ENCODE peak calls at places on chromosomes 6 and 20, in eight cellular contexts. One of them, this sample, is unnamed.

GRCh38 chr6:73264446-73264845 is 1.4 kb upstream of the KHDC1 start:
- DNase-seq in kidney: no peak
- DNase-seq in GM12865: no peak
- DNase-seq in right atrium auricular region: no peak
- DNase-seq in lower lobe of right lung: no peak
- DNase-seq in Caco-2: peak
- DNase-seq in tibial artery: no peak
- DNase-seq in IMR-90: no peak
- DNase-seq in this sample: no peak

GRCh38 chr6:87907521-87907920 is 140.1 kb upstream of the SPACA1 start:
- DNase-seq in kidney: no peak
- DNase-seq in GM12865: peak
- DNase-seq in right atrium auricular region: no peak
- DNase-seq in lower lobe of right lung: no peak
- DNase-seq in Caco-2: no peak
- DNase-seq in tibial artery: no peak
- DNase-seq in IMR-90: peak
- DNase-seq in this sample: no peak

GRCh38 chr20:62303327-62304226 is 780 bp downstream of the ADRM1 start:
- DNase-seq in kidney: peak
- DNase-seq in GM12865: peak
- DNase-seq in right atrium auricular region: no peak
- DNase-seq in lower lobe of right lung: no peak
- DNase-seq in Caco-2: peak
- DNase-seq in tibial artery: no peak
- DNase-seq in IMR-90: no peak
- DNase-seq in this sample: no peak

GRCh38 chr6:45115696-45116095 is 212.4 kb upstream of the RUNX2 start:
- DNase-seq in kidney: no peak
- DNase-seq in GM12865: no peak
- DNase-seq in right atrium auricular region: no peak
- DNase-seq in lower lobe of right lung: no peak
- DNase-seq in Caco-2: no peak
- DNase-seq in tibial artery: no peak
- DNase-seq in IMR-90: peak
- DNase-seq in this sample: no peak

GRCh38 chr6:16473184-16473907 is 235.0 kb downstream of the GMPR start:
- DNase-seq in kidney: no peak
- DNase-seq in GM12865: peak
- DNase-seq in right atrium auricular region: no peak
- DNase-seq in lower lobe of right lung: no peak
- DNase-seq in Caco-2: no peak
- DNase-seq in tibial artery: no peak
- DNase-seq in IMR-90: no peak
- DNase-seq in this sample: peak

GRCh38 chr6:44634321-44634720 is 246.8 kb downstream of the CDC5L start:
- DNase-seq in kidney: no peak
- DNase-seq in GM12865: no peak
- DNase-seq in right atrium auricular region: no peak
- DNase-seq in lower lobe of right lung: no peak
- DNase-seq in Caco-2: no peak
- DNase-seq in tibial artery: no peak
- DNase-seq in IMR-90: no peak
- DNase-seq in this sample: no peak

GRCh38 chr6:17505767-17506280 is 94.3 kb upstream of the FAM8A1 start:
- DNase-seq in kidney: no peak
- DNase-seq in GM12865: no peak
- DNase-seq in right atrium auricular region: no peak
- DNase-seq in lower lobe of right lung: no peak
- DNase-seq in Caco-2: no peak
- DNase-seq in tibial artery: no peak
- DNase-seq in IMR-90: peak
- DNase-seq in this sample: no peak

GRCh38 chr6:64477311-64477850 is 841.8 kb downstream of the PHF3 start:
- DNase-seq in kidney: no peak
- DNase-seq in GM12865: no peak
- DNase-seq in right atrium auricular region: no peak
- DNase-seq in lower lobe of right lung: no peak
- DNase-seq in Caco-2: no peak
- DNase-seq in tibial artery: no peak
- DNase-seq in IMR-90: no peak
- DNase-seq in this sample: no peak

GRCh38 chr6:7673063-7673536 is 52.8 kb upstream of the BMP6 start:
- DNase-seq in kidney: peak
- DNase-seq in GM12865: peak
- DNase-seq in right atrium auricular region: peak
- DNase-seq in lower lobe of right lung: peak
- DNase-seq in Caco-2: no peak
- DNase-seq in tibial artery: peak
- DNase-seq in IMR-90: peak
- DNase-seq in this sample: no peak

GRCh38 chr20:62902926-62903615 is 23.2 kb downstream of the DIDO1 start:
- DNase-seq in kidney: no peak
- DNase-seq in GM12865: no peak
- DNase-seq in right atrium auricular region: no peak
- DNase-seq in lower lobe of right lung: peak
- DNase-seq in Caco-2: no peak
- DNase-seq in tibial artery: no peak
- DNase-seq in IMR-90: peak
- DNase-seq in this sample: no peak

GRCh38 chr6:43635387-43636311 is at the start of gene MAD2L1BP:
- DNase-seq in kidney: peak
- DNase-seq in GM12865: peak
- DNase-seq in right atrium auricular region: peak
- DNase-seq in lower lobe of right lung: peak
- DNase-seq in Caco-2: peak
- DNase-seq in tibial artery: peak
- DNase-seq in IMR-90: peak
- DNase-seq in this sample: no peak

GRCh38 chr6:170100046-170100445 is 190.8 kb downstream of the DLL1 start:
- DNase-seq in kidney: peak
- DNase-seq in GM12865: no peak
- DNase-seq in right atrium auricular region: peak
- DNase-seq in lower lobe of right lung: no peak
- DNase-seq in Caco-2: no peak
- DNase-seq in tibial artery: peak
- DNase-seq in IMR-90: no peak
- DNase-seq in this sample: no peak

GRCh38 chr6:150465610-150466009 is 96.8 kb downstream of the IYD start:
- DNase-seq in kidney: no peak
- DNase-seq in GM12865: no peak
- DNase-seq in right atrium auricular region: no peak
- DNase-seq in lower lobe of right lung: no peak
- DNase-seq in Caco-2: no peak
- DNase-seq in tibial artery: no peak
- DNase-seq in IMR-90: no peak
- DNase-seq in this sample: no peak

GRCh38 chr6:27297857-27298730 is 14.0 kb downstream of the POM121L2 start:
- DNase-seq in kidney: no peak
- DNase-seq in GM12865: peak
- DNase-seq in right atrium auricular region: no peak
- DNase-seq in lower lobe of right lung: no peak
- DNase-seq in Caco-2: peak
- DNase-seq in tibial artery: no peak
- DNase-seq in IMR-90: peak
- DNase-seq in this sample: no peak

GRCh38 chr6:24323632-24324337 is 34.1 kb downstream of the DCDC2 start:
- DNase-seq in kidney: no peak
- DNase-seq in GM12865: no peak
- DNase-seq in right atrium auricular region: no peak
- DNase-seq in lower lobe of right lung: no peak
- DNase-seq in Caco-2: no peak
- DNase-seq in tibial artery: no peak
- DNase-seq in IMR-90: no peak
- DNase-seq in this sample: no peak

GRCh38 chr20:50009521-50010454 is 27.0 kb downstream of the SNAI1 start:
- DNase-seq in kidney: no peak
- DNase-seq in GM12865: no peak
- DNase-seq in right atrium auricular region: no peak
- DNase-seq in lower lobe of right lung: no peak
- DNase-seq in Caco-2: no peak
- DNase-seq in tibial artery: no peak
- DNase-seq in IMR-90: no peak
- DNase-seq in this sample: no peak

GRCh38 chr20:58906894-58907293 is 54.4 kb downstream of the GNAS start:
- DNase-seq in kidney: no peak
- DNase-seq in GM12865: peak
- DNase-seq in right atrium auricular region: no peak
- DNase-seq in lower lobe of right lung: no peak
- DNase-seq in Caco-2: no peak
- DNase-seq in tibial artery: no peak
- DNase-seq in IMR-90: peak
- DNase-seq in this sample: no peak

GRCh38 chr20:63241272-63241671 is 5.6 kb downstream of the BIRC7 start:
- DNase-seq in kidney: no peak
- DNase-seq in GM12865: no peak
- DNase-seq in right atrium auricular region: no peak
- DNase-seq in lower lobe of right lung: no peak
- DNase-seq in Caco-2: no peak
- DNase-seq in tibial artery: no peak
- DNase-seq in IMR-90: no peak
- DNase-seq in this sample: no peak

GRCh38 chr20:32823737-32824588 is 4.2 kb downstream of the MAPRE1 start:
- DNase-seq in kidney: no peak
- DNase-seq in GM12865: no peak
- DNase-seq in right atrium auricular region: no peak
- DNase-seq in lower lobe of right lung: no peak
- DNase-seq in Caco-2: peak
- DNase-seq in tibial artery: no peak
- DNase-seq in IMR-90: peak
- DNase-seq in this sample: no peak

GRCh38 chr6:38634518-38634917 is 5.2 kb downstream of the BTBD9 start:
- DNase-seq in kidney: no peak
- DNase-seq in GM12865: no peak
- DNase-seq in right atrium auricular region: no peak
- DNase-seq in lower lobe of right lung: no peak
- DNase-seq in Caco-2: no peak
- DNase-seq in tibial artery: no peak
- DNase-seq in IMR-90: peak
- DNase-seq in this sample: no peak

GRCh38 chr6:129567374-129567773 is 142.6 kb downstream of the ARHGAP18 start:
- DNase-seq in kidney: no peak
- DNase-seq in GM12865: peak
- DNase-seq in right atrium auricular region: no peak
- DNase-seq in lower lobe of right lung: no peak
- DNase-seq in Caco-2: peak
- DNase-seq in tibial artery: peak
- DNase-seq in IMR-90: no peak
- DNase-seq in this sample: no peak

GRCh38 chr20:54197621-54198604 is 10.0 kb upstream of the PFDN4 start:
- DNase-seq in kidney: no peak
- DNase-seq in GM12865: peak
- DNase-seq in right atrium auricular region: no peak
- DNase-seq in lower lobe of right lung: no peak
- DNase-seq in Caco-2: peak
- DNase-seq in tibial artery: no peak
- DNase-seq in IMR-90: peak
- DNase-seq in this sample: no peak
- H3K4me3 ChIP-seq in kidney: no peak
- H3K4me3 ChIP-seq in GM12865: no peak
- H3K4me3 ChIP-seq in right atrium auricular region: no peak
- H3K4me3 ChIP-seq in lower lobe of right lung: no peak
- H3K4me3 ChIP-seq in Caco-2: no peak
- H3K4me3 ChIP-seq in tibial artery: no peak
- H3K4me3 ChIP-seq in IMR-90: no peak
- H3K4me3 ChIP-seq in this sample: no peak

GRCh38 chr6:134961366-134961765 is 11.5 kb upstream of the ALDH8A1 start:
- DNase-seq in kidney: no peak
- DNase-seq in GM12865: no peak
- DNase-seq in right atrium auricular region: no peak
- DNase-seq in lower lobe of right lung: no peak
- DNase-seq in Caco-2: no peak
- DNase-seq in tibial artery: no peak
- DNase-seq in IMR-90: no peak
- DNase-seq in this sample: no peak
- TF ChIP-seq CTCF in kidney: no peak
- TF ChIP-seq CTCF in GM12865: no peak
- TF ChIP-seq CTCF in right atrium auricular region: no peak
- TF ChIP-seq CTCF in lower lobe of right lung: no peak
- TF ChIP-seq CTCF in Caco-2: no peak
- TF ChIP-seq CTCF in tibial artery: no peak
- TF ChIP-seq CTCF in IMR-90: no peak
- TF ChIP-seq CTCF in this sample: no peak

GRCh38 chr6:33746651-33747100 is at the start of gene IP6K3:
- DNase-seq in kidney: no peak
- DNase-seq in GM12865: no peak
- DNase-seq in right atrium auricular region: no peak
- DNase-seq in lower lobe of right lung: no peak
- DNase-seq in Caco-2: no peak
- DNase-seq in tibial artery: no peak
- DNase-seq in IMR-90: no peak
- DNase-seq in this sample: no peak
- H3K4me3 ChIP-seq in kidney: peak
- H3K4me3 ChIP-seq in GM12865: no peak
- H3K4me3 ChIP-seq in right atrium auricular region: peak
- H3K4me3 ChIP-seq in lower lobe of right lung: peak
- H3K4me3 ChIP-seq in Caco-2: no peak
- H3K4me3 ChIP-seq in tibial artery: peak
- H3K4me3 ChIP-seq in IMR-90: no peak
- H3K4me3 ChIP-seq in this sample: no peak

GRCh38 chr6:112595201-112595600 is 248.1 kb downstream of the RFPL4B start:
- DNase-seq in kidney: no peak
- DNase-seq in GM12865: no peak
- DNase-seq in right atrium auricular region: no peak
- DNase-seq in lower lobe of right lung: no peak
- DNase-seq in Caco-2: no peak
- DNase-seq in tibial artery: no peak
- DNase-seq in IMR-90: peak
- DNase-seq in this sample: no peak

GRCh38 chr6:112595841-112596240 is 248.7 kb downstream of the RFPL4B start:
- DNase-seq in kidney: no peak
- DNase-seq in GM12865: no peak
- DNase-seq in right atrium auricular region: no peak
- DNase-seq in lower lobe of right lung: no peak
- DNase-seq in Caco-2: no peak
- DNase-seq in tibial artery: no peak
- DNase-seq in IMR-90: peak
- DNase-seq in this sample: no peak

GRCh38 chr6:112603726-112604125 is 256.6 kb downstream of the RFPL4B start:
- DNase-seq in kidney: no peak
- DNase-seq in GM12865: no peak
- DNase-seq in right atrium auricular region: no peak
- DNase-seq in lower lobe of right lung: no peak
- DNase-seq in Caco-2: no peak
- DNase-seq in tibial artery: no peak
- DNase-seq in IMR-90: no peak
- DNase-seq in this sample: no peak

DNA sequence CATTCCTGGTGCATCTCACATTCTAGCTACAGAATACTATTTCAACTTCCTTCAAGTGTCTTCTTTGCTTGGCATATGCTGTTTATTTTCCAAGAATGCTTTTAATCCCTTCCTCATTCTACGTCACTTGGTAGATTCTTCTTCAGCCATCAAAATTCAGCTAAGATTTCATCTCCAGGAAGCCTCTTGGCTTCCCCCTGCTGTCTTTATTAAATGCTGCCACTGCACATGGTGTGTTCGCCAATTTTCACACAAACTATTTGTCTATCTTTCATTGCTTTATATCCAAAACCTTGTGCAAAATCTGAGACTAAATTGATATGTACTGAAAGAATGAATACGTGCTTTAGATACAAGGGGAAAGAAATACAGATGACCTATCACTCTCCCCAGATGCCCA is 253.0 kb downstream of the RFPL4B start:
- DNase-seq in kidney: no peak
- DNase-seq in GM12865: no peak
- DNase-seq in right atrium auricular region: no peak
- DNase-seq in lower lobe of right lung: no peak
- DNase-seq in Caco-2: no peak
- DNase-seq in tibial artery: no peak
- DNase-seq in IMR-90: no peak
- DNase-seq in this sample: no peak
- TF ChIP-seq CTCF in kidney: no peak
- TF ChIP-seq CTCF in GM12865: no peak
- TF ChIP-seq CTCF in right atrium auricular region: peak
- TF ChIP-seq CTCF in lower lobe of right lung: no peak
- TF ChIP-seq CTCF in Caco-2: no peak
- TF ChIP-seq CTCF in tibial artery: no peak
- TF ChIP-seq CTCF in IMR-90: peak
- TF ChIP-seq CTCF in this sample: no peak

This sample was measured in GM12864.